ENCODE peak calls at places on chromosomes 12 and 14, in eight cellular contexts. U, Y, C, J, V, F, D and S are unnamed samples.

GRCh38 chr12:105212431-105212830 is 23.5 kb downstream of the APPL2 start:
- DNase-seq in U (no peak), Y (no peak), C (no peak), J (no peak), V (no peak), F (no peak), D (no peak), S (peak)

GRCh38 chr14:30312214-30312613 is 246.7 kb upstream of the G2E3 start:
- DNase-seq in U (no peak), Y (no peak), C (no peak), J (no peak), V (no peak), F (no peak), D (no peak), S (no peak)

GRCh38 chr12:50620050-50620974 is 115.5 kb downstream of the DIP2B start:
- DNase-seq in U (no peak), Y (peak), C (no peak), J (no peak), V (no peak), F (peak), D (no peak), S (peak)

GRCh38 chr12:15852383-15852782 is 29.8 kb upstream of the STRAP start:
- DNase-seq in U (no peak), Y (peak), C (no peak), J (no peak), V (no peak), F (no peak), D (no peak), S (no peak)

GRCh38 chr14:89651805-89652204 is 234.8 kb upstream of the FOXN3 start:
- DNase-seq in U (no peak), Y (no peak), C (no peak), J (no peak), V (no peak), F (no peak), D (peak), S (no peak)

GRCh38 chr12:80151131-80151530 is 51.8 kb downstream of the OTOGL start:
- DNase-seq in U (no peak), Y (no peak), C (no peak), J (no peak), V (no peak), F (no peak), D (no peak), S (no peak)

GRCh38 chr12:108320503-108321293 is 18.4 kb downstream of the CMKLR1 start:
- DNase-seq in U (peak), Y (no peak), C (no peak), J (no peak), V (no peak), F (no peak), D (no peak), S (no peak)

GRCh38 chr14:95948608-95949007 is 72.0 kb downstream of the TUNAR start:
- DNase-seq in U (no peak), Y (no peak), C (no peak), J (peak), V (no peak), F (no peak), D (no peak), S (no peak)

GRCh38 chr12:75305412-75306332 is 24.5 kb downstream of the CAPS2 start:
- DNase-seq in U (no peak), Y (no peak), C (no peak), J (no peak), V (no peak), F (no peak), D (no peak), S (no peak)

GRCh38 chr12:88238406-88238805 is 96.3 kb downstream of the TMTC3 start:
- DNase-seq in U (no peak), Y (no peak), C (no peak), J (no peak), V (no peak), F (no peak), D (no peak), S (no peak)

GRCh38 chr14:64704145-64704742 is at the start of gene PLEKHG3:
- DNase-seq in U (no peak), Y (peak), C (peak), J (peak), V (peak), F (peak), D (peak), S (no peak)

GRCh38 chr14:69672372-69672771 is 61.0 kb downstream of the SUSD6 start:
- DNase-seq in U (no peak), Y (no peak), C (no peak), J (no peak), V (no peak), F (no peak), D (no peak), S (no peak)

GRCh38 chr12:559907-560455 is 100.2 kb downstream of the B4GALNT3 start:
- DNase-seq in U (no peak), Y (no peak), C (no peak), J (no peak), V (no peak), F (no peak), D (no peak), S (no peak)

GRCh38 chr12:66196806-66197205 is 7.8 kb downstream of the IRAK3 start:
- DNase-seq in U (peak), Y (no peak), C (no peak), J (no peak), V (no peak), F (no peak), D (no peak), S (no peak)

GRCh38 chr12:121814429-121815119 is 10.8 kb downstream of the SETD1B start:
- DNase-seq in U (no peak), Y (no peak), C (no peak), J (no peak), V (no peak), F (no peak), D (no peak), S (no peak)

GRCh38 chr12:10617868-10618267 is 4.5 kb upstream of the MAGOHB start:
- DNase-seq in U (no peak), Y (no peak), C (no peak), J (no peak), V (no peak), F (no peak), D (no peak), S (no peak)

GRCh38 chr14:80211143-80212024 is at the start of gene DIO2:
- DNase-seq in U (no peak), Y (peak), C (no peak), J (no peak), V (no peak), F (peak), D (no peak), S (no peak)

GRCh38 chr12:67917811-67918210 is 71.4 kb upstream of the IFNG-AS1 start:
- DNase-seq in U (no peak), Y (no peak), C (no peak), J (no peak), V (no peak), F (no peak), D (no peak), S (no peak)

GRCh38 chr12:110141389-110141788 is 17.2 kb downstream of the IFT81 start:
- DNase-seq in U (no peak), Y (no peak), C (no peak), J (no peak), V (no peak), F (peak), D (peak), S (peak)

GRCh38 chr12:54082402-54082892 is 28.8 kb downstream of the HOXC4 start:
- DNase-seq in U (no peak), Y (no peak), C (no peak), J (no peak), V (peak), F (no peak), D (peak), S (no peak)

GRCh38 chr12:4106617-4107016 is 166.9 kb upstream of the CCND2 start:
- DNase-seq in U (no peak), Y (no peak), C (no peak), J (no peak), V (no peak), F (no peak), D (no peak), S (no peak)

GRCh38 chr12:806116-806805 is 53.9 kb downstream of the WNK1 start:
- DNase-seq in U (no peak), Y (peak), C (no peak), J (no peak), V (no peak), F (no peak), D (no peak), S (no peak)

GRCh38 chr14:69818760-69819191 is 21.7 kb upstream of the SLC10A1 start:
- DNase-seq in U (peak), Y (peak), C (peak), J (peak), V (no peak), F (peak), D (peak), S (peak)

GRCh38 chr14:92135269-92135668 is 13.5 kb downstream of the CPSF2 start:
- DNase-seq in U (no peak), Y (peak), C (no peak), J (no peak), V (no peak), F (no peak), D (no peak), S (no peak)

GRCh38 chr14:32509632-32510187 is 180.6 kb downstream of the AKAP6 start:
- DNase-seq in U (no peak), Y (peak), C (no peak), J (no peak), V (no peak), F (peak), D (no peak), S (peak)

GRCh38 chr14:59631237-59631636 is 54.6 kb upstream of the CCDC175 start:
- DNase-seq in U (no peak), Y (peak), C (peak), J (no peak), V (no peak), F (no peak), D (peak), S (no peak)

GRCh38 chr12:32671930-32672785 is 6.9 kb upstream of the DNM1L start:
- DNase-seq in U (no peak), Y (peak), C (peak), J (peak), V (no peak), F (no peak), D (peak), S (peak)

GRCh38 chr12:89411846-89412245 is 59.5 kb upstream of the DUSP6 start:
- DNase-seq in U (no peak), Y (no peak), C (no peak), J (no peak), V (no peak), F (no peak), D (no peak), S (no peak)

GRCh38 chr14:60348211-60348610 is 99.2 kb downstream of the PPM1A start:
- DNase-seq in U (no peak), Y (no peak), C (no peak), J (no peak), V (no peak), F (no peak), D (no peak), S (no peak)

GRCh38 chr12:19800884-19801283 is 361.6 kb downstream of the AEBP2 start:
- DNase-seq in U (no peak), Y (no peak), C (no peak), J (no peak), V (no peak), F (no peak), D (no peak), S (no peak)

GRCh38 chr12:113762155-113762848 is 203.8 kb downstream of the RBM19 start:
- DNase-seq in U (no peak), Y (no peak), C (no peak), J (peak), V (no peak), F (no peak), D (no peak), S (no peak)

GRCh38 chr14:90554341-90554740 is 157.5 kb downstream of the CALM1 start:
- DNase-seq in U (no peak), Y (no peak), C (no peak), J (no peak), V (no peak), F (peak), D (no peak), S (no peak)

GRCh38 chr14:67265131-67265530 is 23.9 kb downstream of the PALS1 start:
- DNase-seq in U (no peak), Y (no peak), C (no peak), J (no peak), V (no peak), F (no peak), D (no peak), S (no peak)

DNA sequence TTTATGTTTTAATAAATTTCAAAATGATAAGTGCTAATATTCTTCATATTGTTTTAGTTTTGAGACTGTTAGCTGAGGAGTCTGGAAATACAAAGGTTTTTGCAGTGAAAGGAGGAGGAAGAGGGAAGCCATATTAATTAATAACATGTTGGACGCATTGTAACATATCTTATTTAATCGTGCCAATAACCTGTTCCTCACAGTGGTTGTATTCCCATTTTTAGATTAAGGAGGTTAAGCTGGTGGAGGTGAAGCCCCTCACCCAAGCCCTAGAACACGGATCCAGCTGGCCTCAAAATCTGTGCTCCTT is 92.4 kb downstream of the EML1 start:
- DNase-seq in U (no peak), Y (no peak), C (no peak), J (no peak), V (no peak), F (no peak), D (no peak), S (no peak)
- TF ChIP-seq CTCF in U (no peak), Y (no peak), C (peak), J (no peak), V (no peak), F (no peak), D (no peak), S (no peak)

GRCh38 chr12:6052940-6053329 is 71.5 kb downstream of the VWF start:
- DNase-seq in U (no peak), Y (no peak), C (no peak), J (no peak), V (no peak), F (no peak), D (no peak), S (no peak)
- TF ChIP-seq CTCF in U (no peak), Y (no peak), C (no peak), J (no peak), V (no peak), F (no peak), D (no peak), S (no peak)

GRCh38 chr12:52214421-52214802 is 18.6 kb upstream of the KRT7 start:
- DNase-seq in U (no peak), Y (no peak), C (no peak), J (no peak), V (peak), F (no peak), D (no peak), S (no peak)
- TF ChIP-seq CTCF in U (no peak), Y (no peak), C (no peak), J (no peak), V (no peak), F (no peak), D (peak), S (no peak)

GRCh38 chr12:2016862-2017723 is 12.8 kb upstream of the DCP1B start:
- DNase-seq in U (no peak), Y (no peak), C (no peak), J (no peak), V (no peak), F (no peak), D (no peak), S (no peak)

GRCh38 chr12:2013111-2013510 is 8.9 kb upstream of the DCP1B start:
- DNase-seq in U (no peak), Y (no peak), C (no peak), J (no peak), V (no peak), F (no peak), D (no peak), S (no peak)

GRCh38 chr12:2009623-2010022 is 5.4 kb upstream of the DCP1B start:
- DNase-seq in U (no peak), Y (no peak), C (no peak), J (no peak), V (no peak), F (no peak), D (no peak), S (no peak)

GRCh38 chr12:2011641-2012607 is 7.7 kb upstream of the DCP1B start:
- DNase-seq in U (no peak), Y (no peak), C (no peak), J (no peak), V (no peak), F (no peak), D (no peak), S (no peak)

DNA sequence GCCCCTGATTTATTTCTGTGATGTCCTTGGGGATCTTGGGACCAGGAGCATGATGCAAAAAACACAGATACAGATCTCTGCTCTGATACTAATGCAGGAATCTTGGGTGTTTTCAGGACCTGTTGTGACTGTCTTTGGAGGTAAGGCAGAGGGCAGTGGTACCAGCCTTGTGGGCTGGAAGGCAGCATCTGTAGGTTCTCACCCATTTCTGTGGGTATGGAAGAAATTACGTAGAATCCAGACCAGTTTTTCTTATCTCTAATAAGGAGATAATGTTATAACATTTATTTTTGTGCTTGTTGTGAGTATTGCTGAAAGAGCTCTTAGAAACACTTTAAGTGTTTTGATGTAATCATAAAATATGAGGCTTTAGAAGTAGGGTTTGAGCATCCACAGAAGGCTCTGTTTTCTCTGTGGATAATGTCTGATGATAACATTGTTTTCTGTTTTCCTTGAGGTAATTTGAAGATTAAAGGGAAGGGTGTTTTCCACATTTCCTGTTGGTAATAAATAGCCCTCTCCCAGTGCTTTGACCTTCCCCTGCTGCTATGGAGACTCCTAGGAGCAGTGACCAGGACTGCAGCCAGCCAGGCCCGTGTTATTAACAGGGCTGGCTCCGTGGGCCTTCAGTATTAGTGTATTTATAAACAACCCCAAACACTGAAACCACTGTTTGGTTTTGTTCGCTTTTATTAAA is 9.4 kb upstream of the DCP1B start:
- DNase-seq in U (no peak), Y (no peak), C (no peak), J (no peak), V (no peak), F (no peak), D (no peak), S (no peak)
- TF ChIP-seq CTCF in U (no peak), Y (no peak), C (no peak), J (no peak), V (no peak), F (no peak), D (no peak), S (no peak)

GRCh38 chr14:35337557-35338255 is 45.5 kb downstream of the PSMA6 start:
- DNase-seq in U (no peak), Y (peak), C (no peak), J (no peak), V (no peak), F (no peak), D (no peak), S (no peak)

GRCh38 chr14:35338731-35339405 is 46.7 kb downstream of the PSMA6 start:
- DNase-seq in U (no peak), Y (no peak), C (no peak), J (no peak), V (no peak), F (no peak), D (no peak), S (no peak)

GRCh38 chr14:35336171-35337073 is 44.2 kb downstream of the PSMA6 start:
- DNase-seq in U (no peak), Y (peak), C (peak), J (peak), V (peak), F (peak), D (no peak), S (no peak)

GRCh38 chr14:35335388-35336092 is 43.4 kb downstream of the PSMA6 start:
- DNase-seq in U (no peak), Y (peak), C (no peak), J (no peak), V (peak), F (no peak), D (no peak), S (no peak)

DNA sequence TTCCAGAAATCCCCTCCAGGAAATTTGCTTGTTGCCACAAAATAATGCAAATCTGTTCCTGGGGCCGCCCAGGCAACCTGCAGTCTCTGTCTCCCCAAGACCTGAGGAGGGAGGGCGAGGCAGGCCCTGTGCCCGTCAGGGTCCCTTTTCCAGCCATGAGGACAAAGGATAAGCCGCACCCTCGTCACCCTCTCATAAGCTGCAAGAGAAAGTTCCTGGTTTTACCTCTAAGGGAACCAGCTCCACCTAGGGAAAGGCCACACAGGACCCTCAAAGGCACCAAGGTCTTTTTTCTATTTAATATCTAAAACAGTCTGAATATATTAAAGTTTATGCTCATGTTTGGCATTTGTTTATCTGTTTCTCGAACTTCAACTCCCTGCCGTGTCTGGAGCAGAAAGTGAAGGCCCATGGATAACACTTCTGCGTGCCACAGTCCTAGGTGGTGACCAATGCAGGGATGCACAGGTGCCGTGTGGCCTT is 44.9 kb downstream of the PSMA6 start:
- DNase-seq in U (no peak), Y (no peak), C (no peak), J (no peak), V (no peak), F (no peak), D (no peak), S (no peak)
- TF ChIP-seq CTCF in U (no peak), Y (no peak), C (no peak), J (no peak), V (peak), F (no peak), D (no peak), S (no peak)

GRCh38 chr12:94721173-94721572 is 70.8 kb upstream of the TMCC3 start:
- DNase-seq in U (peak), Y (no peak), C (no peak), J (no peak), V (no peak), F (no peak), D (no peak), S (no peak)

GRCh38 chr12:94730846-94731245 is 80.5 kb upstream of the TMCC3 start:
- DNase-seq in U (no peak), Y (no peak), C (no peak), J (no peak), V (no peak), F (no peak), D (no peak), S (no peak)

GRCh38 chr12:94722664-94723063 is 72.3 kb upstream of the TMCC3 start:
- DNase-seq in U (no peak), Y (no peak), C (no peak), J (no peak), V (no peak), F (no peak), D (no peak), S (no peak)

DNA sequence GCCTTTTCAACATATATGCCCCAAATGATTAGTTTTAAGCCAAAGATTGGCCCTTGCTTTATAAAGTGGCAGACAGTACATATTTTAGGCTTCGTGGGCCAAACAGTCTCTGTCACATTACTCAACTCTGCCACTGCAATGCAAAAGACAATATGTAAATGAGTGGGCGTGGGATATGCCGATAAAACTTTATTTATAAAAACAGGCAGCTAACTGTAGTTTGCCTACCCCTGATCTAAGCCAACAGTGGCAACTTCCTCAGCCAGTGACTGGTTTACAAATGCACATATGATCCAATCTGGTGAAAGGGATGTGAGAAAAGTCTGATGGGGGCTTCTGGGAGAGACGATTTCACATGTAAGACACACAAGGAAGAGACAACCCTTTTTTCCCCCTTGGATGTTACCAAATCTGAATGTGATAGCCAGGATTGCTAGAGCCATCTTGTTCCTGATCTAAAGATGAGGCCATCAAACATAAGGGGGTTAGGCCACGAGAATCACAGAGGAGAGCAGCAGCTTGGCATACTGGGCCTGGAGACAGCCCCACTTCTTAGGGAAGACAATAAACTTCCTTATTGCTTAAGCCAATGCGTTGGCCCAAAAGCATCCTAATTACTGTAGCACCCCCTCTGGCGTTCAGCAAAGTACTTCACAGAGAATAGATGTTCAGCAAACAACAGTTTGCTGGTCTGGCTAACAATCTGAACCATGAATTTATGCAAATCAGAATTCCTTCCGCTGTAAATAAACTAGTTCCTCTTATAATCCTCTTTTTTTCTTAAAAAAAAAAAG is 75.2 kb upstream of the TMCC3 start:
- DNase-seq in U (peak), Y (peak), C (peak), J (no peak), V (no peak), F (no peak), D (no peak), S (no peak)
- TF ChIP-seq CTCF in U (peak), Y (no peak), C (peak), J (peak), V (peak), F (peak), D (no peak), S (peak)